ENCODE peak calls at places on chromosomes 11 and 22, in seven cellular contexts. One of them, this sample, is unnamed. For H3K9me3, the result is how much of the 10 kb centered on the place peaks cover.

GRCh38 chr11:42521994-42522393 is 789.8 kb upstream of the API5 start:
- DNase-seq in keratinocyte: no peak
- DNase-seq in heart right ventricle: no peak
- DNase-seq in CD8-positive, alpha-beta memory T cell: no peak
- DNase-seq in mammary epithelial cell: peak
- DNase-seq in stomach: no peak
- DNase-seq in HCT116: no peak
- DNase-seq in this sample: no peak

GRCh38 chr11:110818032-110818687 is 105.9 kb upstream of the ARHGAP20 start:
- DNase-seq in keratinocyte: peak
- DNase-seq in heart right ventricle: no peak
- DNase-seq in CD8-positive, alpha-beta memory T cell: no peak
- DNase-seq in mammary epithelial cell: peak
- DNase-seq in stomach: no peak
- DNase-seq in HCT116: peak
- DNase-seq in this sample: no peak

GRCh38 chr22:45262931-45263789 is 21.6 kb upstream of the UPK3A start:
- DNase-seq in keratinocyte: no peak
- DNase-seq in heart right ventricle: no peak
- DNase-seq in CD8-positive, alpha-beta memory T cell: no peak
- DNase-seq in mammary epithelial cell: no peak
- DNase-seq in stomach: no peak
- DNase-seq in HCT116: no peak
- DNase-seq in this sample: no peak

GRCh38 chr11:114259551-114259983 is 36.6 kb upstream of the NNMT start:
- DNase-seq in keratinocyte: no peak
- DNase-seq in heart right ventricle: no peak
- DNase-seq in CD8-positive, alpha-beta memory T cell: no peak
- DNase-seq in mammary epithelial cell: no peak
- DNase-seq in stomach: no peak
- DNase-seq in HCT116: no peak
- DNase-seq in this sample: no peak

GRCh38 chr11:61958590-61958989 is 8.4 kb downstream of the BEST1 start:
- DNase-seq in keratinocyte: no peak
- DNase-seq in heart right ventricle: no peak
- DNase-seq in CD8-positive, alpha-beta memory T cell: no peak
- DNase-seq in mammary epithelial cell: no peak
- DNase-seq in stomach: no peak
- DNase-seq in HCT116: no peak
- DNase-seq in this sample: no peak

GRCh38 chr22:42872821-42873220 is 15.7 kb upstream of the ARFGAP3 start:
- DNase-seq in keratinocyte: no peak
- DNase-seq in heart right ventricle: no peak
- DNase-seq in CD8-positive, alpha-beta memory T cell: no peak
- DNase-seq in mammary epithelial cell: no peak
- DNase-seq in stomach: no peak
- DNase-seq in HCT116: no peak
- DNase-seq in this sample: no peak

GRCh38 chr11:67034350-67034749 is 11.4 kb downstream of the SYT12 start:
- DNase-seq in keratinocyte: no peak
- DNase-seq in heart right ventricle: no peak
- DNase-seq in CD8-positive, alpha-beta memory T cell: no peak
- DNase-seq in mammary epithelial cell: no peak
- DNase-seq in stomach: no peak
- DNase-seq in HCT116: no peak
- DNase-seq in this sample: no peak

GRCh38 chr11:23078289-23078971 is 218.2 kb upstream of the CCDC179 start:
- DNase-seq in keratinocyte: no peak
- DNase-seq in heart right ventricle: no peak
- DNase-seq in CD8-positive, alpha-beta memory T cell: no peak
- DNase-seq in mammary epithelial cell: peak
- DNase-seq in stomach: no peak
- DNase-seq in HCT116: no peak
- DNase-seq in this sample: no peak

GRCh38 chr11:86698634-86699033 is 26.2 kb upstream of the ME3 start:
- DNase-seq in keratinocyte: no peak
- DNase-seq in heart right ventricle: no peak
- DNase-seq in CD8-positive, alpha-beta memory T cell: no peak
- DNase-seq in mammary epithelial cell: no peak
- DNase-seq in stomach: no peak
- DNase-seq in HCT116: no peak
- DNase-seq in this sample: no peak

GRCh38 chr22:41284465-41284864 is 1.5 kb downstream of the RANGAP1 start:
- DNase-seq in keratinocyte: no peak
- DNase-seq in heart right ventricle: no peak
- DNase-seq in CD8-positive, alpha-beta memory T cell: no peak
- DNase-seq in mammary epithelial cell: peak
- DNase-seq in stomach: no peak
- DNase-seq in HCT116: no peak
- DNase-seq in this sample: no peak

GRCh38 chr22:41308054-41308453 is 6.7 kb downstream of the ZC3H7B start:
- DNase-seq in keratinocyte: no peak
- DNase-seq in heart right ventricle: no peak
- DNase-seq in CD8-positive, alpha-beta memory T cell: no peak
- DNase-seq in mammary epithelial cell: no peak
- DNase-seq in stomach: no peak
- DNase-seq in HCT116: no peak
- DNase-seq in this sample: no peak

GRCh38 chr11:70845761-70846160 is 406.6 kb downstream of the SHANK2 start:
- DNase-seq in keratinocyte: no peak
- DNase-seq in heart right ventricle: peak
- DNase-seq in CD8-positive, alpha-beta memory T cell: no peak
- DNase-seq in mammary epithelial cell: no peak
- DNase-seq in stomach: no peak
- DNase-seq in HCT116: no peak
- DNase-seq in this sample: no peak
- H3K9me3 ChIP-seq in keratinocyte: under half
- H3K9me3 ChIP-seq in heart right ventricle: under half
- H3K9me3 ChIP-seq in CD8-positive, alpha-beta memory T cell: under half
- H3K9me3 ChIP-seq in mammary epithelial cell: under half
- H3K9me3 ChIP-seq in stomach: under half
- H3K9me3 ChIP-seq in HCT116: under half
- H3K9me3 ChIP-seq in this sample: under half

DNA sequence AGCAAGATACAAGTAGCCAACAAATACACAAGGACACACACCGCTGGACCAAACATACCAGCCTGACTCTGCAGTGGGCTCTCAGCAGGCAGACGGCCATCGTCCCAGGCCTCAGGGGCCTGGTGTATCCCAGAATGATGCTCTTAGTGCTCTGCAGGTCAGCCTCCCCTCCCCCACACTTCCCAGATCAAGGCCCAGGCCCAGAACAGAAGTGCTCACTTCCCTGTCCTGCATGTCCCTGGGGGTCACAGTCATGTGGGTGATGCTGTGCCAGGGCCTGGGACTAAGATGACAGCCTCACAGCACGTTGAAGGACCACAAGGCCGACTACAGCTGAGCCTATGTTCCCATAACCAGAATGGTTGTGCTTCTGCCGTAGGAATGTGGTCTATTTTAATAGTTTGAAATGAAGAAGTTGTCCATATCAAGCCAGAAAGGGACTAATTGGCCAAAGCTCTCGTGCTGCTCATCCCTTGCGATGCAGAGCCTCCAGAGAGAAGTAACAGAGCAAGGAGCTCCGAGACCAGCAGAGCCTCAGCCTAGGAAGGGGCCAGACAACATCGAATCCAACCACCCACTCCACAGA is 48.6 kb downstream of the GAB4 start:
- DNase-seq in keratinocyte: no peak
- DNase-seq in heart right ventricle: no peak
- DNase-seq in CD8-positive, alpha-beta memory T cell: no peak
- DNase-seq in mammary epithelial cell: no peak
- DNase-seq in stomach: no peak
- DNase-seq in HCT116: no peak
- DNase-seq in this sample: no peak
- H3K9me3 ChIP-seq in keratinocyte: under half
- H3K9me3 ChIP-seq in heart right ventricle: under half
- H3K9me3 ChIP-seq in CD8-positive, alpha-beta memory T cell: under half
- H3K9me3 ChIP-seq in mammary epithelial cell: under half
- H3K9me3 ChIP-seq in stomach: under half
- H3K9me3 ChIP-seq in HCT116: under half
- H3K9me3 ChIP-seq in this sample: under half

GRCh38 chr22:11628651-11629511 is 3899.1 kb upstream of the OR11H1 start:
- DNase-seq in keratinocyte: no peak
- DNase-seq in heart right ventricle: no peak
- DNase-seq in CD8-positive, alpha-beta memory T cell: no peak
- DNase-seq in mammary epithelial cell: no peak
- DNase-seq in stomach: no peak
- DNase-seq in HCT116: no peak
- DNase-seq in this sample: no peak
- H3K9me3 ChIP-seq in keratinocyte: under half
- H3K9me3 ChIP-seq in heart right ventricle: under half
- H3K9me3 ChIP-seq in CD8-positive, alpha-beta memory T cell: under half
- H3K9me3 ChIP-seq in mammary epithelial cell: under half
- H3K9me3 ChIP-seq in stomach: half or more
- H3K9me3 ChIP-seq in HCT116: under half
- H3K9me3 ChIP-seq in this sample: under half

DNA sequence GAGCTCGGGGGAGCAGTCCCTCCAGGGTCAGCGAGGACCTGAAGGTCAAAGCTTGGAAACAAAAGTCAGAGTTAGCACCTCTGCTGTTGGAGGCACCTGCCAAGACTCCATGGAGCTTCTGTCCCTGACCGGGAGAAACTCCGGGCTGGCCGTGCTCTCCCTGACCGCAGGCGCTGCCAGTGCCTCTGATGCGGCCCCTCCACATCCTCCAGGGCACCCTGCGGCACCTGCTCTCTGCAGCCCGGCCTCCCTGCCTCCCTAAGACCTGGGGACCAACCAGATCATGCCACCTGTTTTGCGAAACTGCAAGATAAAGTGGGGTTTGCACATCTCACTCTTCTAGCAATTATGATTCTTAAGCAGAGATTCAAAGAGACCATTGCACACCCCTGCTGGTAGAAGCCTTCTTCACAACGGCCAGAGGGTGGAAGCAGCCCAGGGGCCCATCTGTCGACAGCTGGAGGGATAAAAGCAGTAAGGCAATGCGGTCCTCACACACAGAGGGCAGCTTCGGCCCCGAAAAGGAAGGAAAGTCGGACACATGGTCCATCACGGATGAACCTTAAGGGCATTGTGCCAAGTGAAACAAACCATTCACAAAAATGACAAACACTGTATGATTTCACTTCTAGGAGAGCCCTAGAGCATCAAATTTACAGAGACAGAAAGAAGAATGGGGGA is 477.1 kb downstream of the BRD1 start:
- DNase-seq in keratinocyte: no peak
- DNase-seq in heart right ventricle: no peak
- DNase-seq in CD8-positive, alpha-beta memory T cell: no peak
- DNase-seq in mammary epithelial cell: no peak
- DNase-seq in stomach: no peak
- DNase-seq in HCT116: no peak
- DNase-seq in this sample: no peak
- H3K9me3 ChIP-seq in keratinocyte: under half
- H3K9me3 ChIP-seq in heart right ventricle: under half
- H3K9me3 ChIP-seq in CD8-positive, alpha-beta memory T cell: under half
- H3K9me3 ChIP-seq in mammary epithelial cell: half or more
- H3K9me3 ChIP-seq in stomach: under half
- H3K9me3 ChIP-seq in HCT116: under half
- H3K9me3 ChIP-seq in this sample: under half

GRCh38 chr22:48155446-48155845 is 1393.0 kb downstream of the TBC1D22A start:
- DNase-seq in keratinocyte: no peak
- DNase-seq in heart right ventricle: no peak
- DNase-seq in CD8-positive, alpha-beta memory T cell: no peak
- DNase-seq in mammary epithelial cell: no peak
- DNase-seq in stomach: no peak
- DNase-seq in HCT116: no peak
- DNase-seq in this sample: no peak
- H3K9me3 ChIP-seq in keratinocyte: under half
- H3K9me3 ChIP-seq in heart right ventricle: under half
- H3K9me3 ChIP-seq in CD8-positive, alpha-beta memory T cell: under half
- H3K9me3 ChIP-seq in mammary epithelial cell: under half
- H3K9me3 ChIP-seq in stomach: under half
- H3K9me3 ChIP-seq in HCT116: under half
- H3K9me3 ChIP-seq in this sample: under half

GRCh38 chr22:48331691-48332220 is 1495.9 kb downstream of the BRD1 start:
- DNase-seq in keratinocyte: no peak
- DNase-seq in heart right ventricle: no peak
- DNase-seq in CD8-positive, alpha-beta memory T cell: no peak
- DNase-seq in mammary epithelial cell: no peak
- DNase-seq in stomach: no peak
- DNase-seq in HCT116: no peak
- DNase-seq in this sample: no peak
- H3K9me3 ChIP-seq in keratinocyte: under half
- H3K9me3 ChIP-seq in heart right ventricle: under half
- H3K9me3 ChIP-seq in CD8-positive, alpha-beta memory T cell: under half
- H3K9me3 ChIP-seq in mammary epithelial cell: half or more
- H3K9me3 ChIP-seq in stomach: under half
- H3K9me3 ChIP-seq in HCT116: under half
- H3K9me3 ChIP-seq in this sample: under half

DNA sequence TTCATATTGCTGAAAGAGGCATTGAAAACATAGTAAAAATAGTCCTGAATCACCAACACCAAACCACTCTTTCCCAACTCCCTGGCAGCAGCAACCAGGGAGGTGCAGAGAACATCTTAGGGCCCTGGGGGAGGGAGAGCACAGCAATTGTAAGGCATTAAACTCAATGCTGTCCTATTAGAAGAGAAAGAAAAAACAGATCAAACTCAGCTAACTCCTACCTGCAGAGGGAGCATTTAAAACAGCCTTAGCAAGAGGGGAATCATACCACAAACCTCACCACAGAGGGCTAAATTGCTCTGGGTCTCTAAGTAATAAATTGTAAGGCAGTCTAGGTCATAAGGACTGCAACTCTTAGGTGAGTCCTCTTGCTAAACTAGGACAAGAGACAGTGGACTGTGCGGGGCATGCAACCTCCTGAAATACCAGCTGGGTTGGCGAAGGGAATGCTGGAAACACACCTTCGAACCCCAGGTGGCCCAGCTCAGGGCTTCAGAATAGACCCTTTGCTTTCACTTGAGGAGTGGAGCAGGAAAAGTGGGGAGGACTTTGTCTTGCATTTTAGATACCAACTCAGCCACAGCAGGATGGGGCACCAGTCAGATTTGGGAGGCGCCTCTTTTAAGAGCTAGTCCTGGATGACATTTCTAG is 697.1 kb upstream of the FAT3 start:
- DNase-seq in keratinocyte: no peak
- DNase-seq in heart right ventricle: no peak
- DNase-seq in CD8-positive, alpha-beta memory T cell: no peak
- DNase-seq in mammary epithelial cell: no peak
- DNase-seq in stomach: no peak
- DNase-seq in HCT116: no peak
- DNase-seq in this sample: no peak
- H3K9me3 ChIP-seq in keratinocyte: under half
- H3K9me3 ChIP-seq in heart right ventricle: under half
- H3K9me3 ChIP-seq in CD8-positive, alpha-beta memory T cell: under half
- H3K9me3 ChIP-seq in mammary epithelial cell: under half
- H3K9me3 ChIP-seq in stomach: under half
- H3K9me3 ChIP-seq in HCT116: under half
- H3K9me3 ChIP-seq in this sample: under half

GRCh38 chr11:17479284-17480214 is 2.9 kb upstream of the ABCC8 start:
- DNase-seq in keratinocyte: no peak
- DNase-seq in heart right ventricle: peak
- DNase-seq in CD8-positive, alpha-beta memory T cell: no peak
- DNase-seq in mammary epithelial cell: peak
- DNase-seq in stomach: peak
- DNase-seq in HCT116: peak
- DNase-seq in this sample: no peak
- H3K9me3 ChIP-seq in keratinocyte: under half
- H3K9me3 ChIP-seq in heart right ventricle: under half
- H3K9me3 ChIP-seq in CD8-positive, alpha-beta memory T cell: under half
- H3K9me3 ChIP-seq in mammary epithelial cell: under half
- H3K9me3 ChIP-seq in stomach: under half
- H3K9me3 ChIP-seq in HCT116: under half
- H3K9me3 ChIP-seq in this sample: under half